ENCODE peak calls at places on chromosome 11, in four cellular contexts. G is endothelial cell of umbilical vein, Z is sigmoid colon, D is GM23248. H is an unnamed sample. For H3K4me1, the result is how much of the 10 kb centered on the place peaks cover.

GRCh38 chr11:42239102-42239501 is 779.6 kb upstream of the LRRC4C start:
- DNase-seq in G (no peak), Z (peak), D (peak), H (no peak)

GRCh38 chr11:105137286-105137685 is 2.3 kb downstream of the CARD18 start:
- DNase-seq in G (peak), Z (no peak), D (no peak), H (no peak)

GRCh38 chr11:59898652-59899051 is 20.1 kb downstream of the OOSP3 start:
- DNase-seq in G (no peak), Z (no peak), D (no peak), H (no peak)

GRCh38 chr11:73380897-73381410 is 4.8 kb downstream of the RELT start:
- DNase-seq in G (no peak), Z (no peak), D (no peak), H (no peak)

GRCh38 chr11:75714211-75714610 is 3.4 kb upstream of the MOGAT2 start:
- DNase-seq in G (no peak), Z (no peak), D (no peak), H (no peak)

GRCh38 chr11:67054851-67055523 is 1.7 kb upstream of the RHOD start:
- DNase-seq in G (peak), Z (no peak), D (peak), H (peak)

GRCh38 chr11:2995893-2996554 is 3.9 kb upstream of the NAP1L4 start:
- DNase-seq in G (no peak), Z (peak), D (no peak), H (no peak)

GRCh38 chr11:8282621-8283509 is 19.2 kb upstream of the LMO1 start:
- DNase-seq in G (no peak), Z (peak), D (no peak), H (no peak)

GRCh38 chr11:78227906-78228305 is 39.2 kb downstream of the USP35 start:
- DNase-seq in G (no peak), Z (no peak), D (no peak), H (no peak)

GRCh38 chr11:24524156-24524555 is 27.3 kb downstream of the LUZP2 start:
- DNase-seq in G (no peak), Z (no peak), D (no peak), H (no peak)

GRCh38 chr11:71248251-71248570 is 4.2 kb downstream of the SHANK2 start:
- DNase-seq in G (no peak), Z (peak), D (no peak), H (no peak)

GRCh38 chr11:108498816-108499408 is 728 bp upstream of the POGLUT3 start:
- DNase-seq in G (no peak), Z (peak), D (no peak), H (no peak)

GRCh38 chr11:123180574-123180973 is 14.5 kb downstream of the CLMP start:
- DNase-seq in G (no peak), Z (peak), D (peak), H (no peak)

GRCh38 chr11:59716051-59716450 is 2.4 kb upstream of the OR10V1 start:
- DNase-seq in G (no peak), Z (no peak), D (no peak), H (no peak)

GRCh38 chr11:43987384-43988039 is 45.1 kb downstream of the C11orf96 start:
- DNase-seq in G (peak), Z (peak), D (peak), H (peak)

GRCh38 chr11:94635072-94635471 is 67.9 kb downstream of the PIWIL4 start:
- DNase-seq in G (no peak), Z (no peak), D (no peak), H (no peak)

GRCh38 chr11:35387341-35387982 is 31.9 kb downstream of the SLC1A2 start:
- DNase-seq in G (no peak), Z (no peak), D (no peak), H (no peak)

GRCh38 chr11:60377737-60378136 is 595 bp upstream of the MS4A7 start:
- DNase-seq in G (no peak), Z (peak), D (no peak), H (peak)

GRCh38 chr11:12800032-12800671 is 125.9 kb downstream of the TEAD1 start:
- DNase-seq in G (peak), Z (no peak), D (peak), H (peak)

GRCh38 chr11:91248199-91248807 is 976.3 kb upstream of the FAT3 start:
- DNase-seq in G (peak), Z (no peak), D (peak), H (no peak)

GRCh38 chr11:6615046-6615445 is 3.0 kb upstream of the TAF10 start:
- DNase-seq in G (no peak), Z (peak), D (no peak), H (no peak)

GRCh38 chr11:6614446-6614845 is 2.4 kb upstream of the TAF10 start:
- DNase-seq in G (no peak), Z (peak), D (no peak), H (no peak)

GRCh38 chr11:6612816-6613136 is 760 bp upstream of the TAF10 start:
- DNase-seq in G (no peak), Z (no peak), D (no peak), H (no peak)

GRCh38 chr11:6612008-6612815 is at the start of gene TAF10:
- DNase-seq in G (peak), Z (peak), D (peak), H (peak)

GRCh38 chr11:6613496-6613895 is 1.5 kb upstream of the TAF10 start:
- DNase-seq in G (no peak), Z (no peak), D (no peak), H (no peak)
- H3K4me1 ChIP-seq in G (half or more), Z (half or more), D (under half), H (under half)

GRCh38 chr11:86463120-86463519 is 88.4 kb downstream of the CCDC81 start:
- DNase-seq in G (no peak), Z (no peak), D (no peak), H (no peak)

GRCh38 chr11:86464509-86465221 is 90.0 kb downstream of the CCDC81 start:
- DNase-seq in G (no peak), Z (no peak), D (no peak), H (no peak)

GRCh38 chr11:86461892-86462291 is 87.2 kb downstream of the CCDC81 start:
- DNase-seq in G (no peak), Z (no peak), D (no peak), H (no peak)

GRCh38 chr11:86460461-86461404 is 86.0 kb downstream of the CCDC81 start:
- DNase-seq in G (peak), Z (no peak), D (peak), H (no peak)

DNA sequence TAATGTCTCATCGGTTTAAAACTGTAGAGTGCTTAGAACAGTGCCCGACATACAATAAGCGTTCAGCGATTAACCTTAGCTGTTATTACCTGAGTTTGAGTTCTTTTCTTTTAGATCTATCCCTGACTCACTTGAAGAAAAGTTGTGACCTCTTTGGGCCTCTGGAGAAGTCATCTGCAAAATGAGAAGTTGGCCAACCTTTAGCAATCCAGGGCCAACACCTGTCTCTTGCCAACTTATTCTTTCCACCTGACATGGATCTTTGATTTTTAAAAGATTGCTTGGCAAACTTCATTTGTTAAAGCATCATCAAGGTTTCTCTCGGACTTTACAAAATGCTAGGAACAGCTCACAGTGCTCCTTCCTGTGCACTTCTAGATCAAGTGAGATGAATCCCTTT is 89.3 kb downstream of the CCDC81 start:
- DNase-seq in G (no peak), Z (no peak), D (no peak), H (no peak)
- H3K4me1 ChIP-seq in G (under half), Z (under half), D (under half), H (under half)

DNA sequence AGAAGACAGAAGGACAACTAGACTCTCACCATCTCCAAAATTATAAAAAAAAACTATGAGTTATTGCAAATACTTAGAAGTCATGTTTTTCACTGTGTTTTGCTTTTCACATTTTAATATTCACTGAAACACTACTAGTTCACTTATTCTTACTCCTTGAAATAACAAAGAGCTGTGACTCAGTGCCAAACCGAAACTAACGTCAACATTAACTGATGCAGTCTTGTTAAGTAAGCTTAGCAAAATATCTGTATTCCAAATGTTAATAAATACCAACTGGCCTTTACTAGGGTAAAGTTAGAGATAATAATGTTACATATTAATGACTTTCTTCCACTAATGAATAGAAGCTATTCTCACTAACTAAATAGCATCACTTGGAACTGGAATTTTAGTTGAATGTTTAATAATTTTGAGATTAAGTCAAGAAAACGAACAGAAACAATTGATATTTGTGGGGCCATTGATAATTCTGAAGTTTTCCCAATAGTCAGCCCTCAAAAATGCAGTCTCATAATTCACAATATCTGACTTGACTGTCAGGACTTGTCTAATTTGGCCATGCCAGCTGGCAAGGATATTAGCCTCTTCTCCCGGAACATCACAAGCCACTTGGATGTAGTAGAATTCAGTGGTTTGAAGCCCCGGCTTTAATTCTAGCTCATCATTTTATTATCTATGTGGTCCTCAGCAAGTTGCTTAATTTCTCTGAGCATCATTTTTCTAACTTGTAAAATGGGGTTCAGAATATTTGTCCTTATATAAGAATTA is 230.1 kb upstream of the DDI1 start:
- DNase-seq in G (peak), Z (no peak), D (peak), H (no peak)
- H3K4me1 ChIP-seq in G (under half), Z (under half), D (under half), H (under half)

GRCh38 chr11:111363985-111364384 is 15.1 kb downstream of the POU2AF1 start:
- DNase-seq in G (no peak), Z (no peak), D (no peak), H (no peak)
- H3K4me1 ChIP-seq in G (under half), Z (under half), D (under half), H (under half)

GRCh38 chr11:47332303-47332711 is 20.2 kb downstream of the MYBPC3 start:
- DNase-seq in G (no peak), Z (no peak), D (no peak), H (no peak)

GRCh38 chr11:47330002-47330911 is 22.2 kb downstream of the MYBPC3 start:
- DNase-seq in G (peak), Z (no peak), D (peak), H (no peak)

GRCh38 chr11:47333526-47333845 is 19.0 kb downstream of the MYBPC3 start:
- DNase-seq in G (no peak), Z (no peak), D (no peak), H (no peak)

GRCh38 chr11:47332791-47333525 is 19.5 kb downstream of the MYBPC3 start:
- DNase-seq in G (no peak), Z (no peak), D (no peak), H (no peak)

DNA sequence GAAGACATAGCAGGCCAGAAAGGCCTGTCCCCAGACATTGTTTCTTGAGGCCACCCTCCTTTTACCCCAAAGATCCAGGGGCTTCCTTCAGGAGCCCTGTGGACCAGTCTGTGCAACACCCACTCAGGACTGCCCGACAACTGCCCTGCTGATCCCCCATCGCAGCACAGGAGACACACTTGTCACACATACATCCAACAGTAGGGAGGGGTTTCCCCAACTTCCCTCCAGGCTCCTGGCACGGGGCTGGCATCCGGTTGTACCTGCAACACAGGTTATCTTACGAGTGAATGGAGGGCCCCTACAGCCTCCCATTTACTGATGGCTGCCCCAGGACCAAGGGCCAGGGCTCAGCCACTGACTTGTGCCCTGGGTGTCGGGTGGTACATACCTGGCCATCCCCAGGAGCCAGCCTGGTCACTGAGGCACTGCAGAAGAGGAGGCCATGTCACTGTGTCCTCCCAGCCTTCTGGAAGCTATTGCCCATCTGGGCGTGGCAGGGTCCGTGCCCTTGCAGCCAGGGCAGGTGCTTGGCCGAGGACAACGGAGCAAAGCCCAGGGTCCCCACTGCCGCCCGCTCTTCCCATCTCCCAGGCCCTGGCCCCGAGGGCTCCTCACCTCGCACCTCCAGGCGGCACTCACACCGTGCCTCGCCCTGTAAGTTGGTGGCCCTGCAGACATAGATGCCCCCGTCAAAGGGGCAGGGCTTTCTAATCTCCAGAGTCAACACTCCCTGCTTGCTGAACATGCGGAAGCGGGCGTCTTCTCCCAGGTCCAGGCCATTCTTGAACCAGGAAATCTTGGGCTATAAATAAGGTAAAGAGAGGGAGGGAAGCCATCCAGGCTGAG is 20.8 kb downstream of the MYBPC3 start:
- DNase-seq in G (no peak), Z (no peak), D (no peak), H (no peak)
- H3K4me1 ChIP-seq in G (under half), Z (under half), D (under half), H (under half)

GRCh38 chr11:47994417-47994816 is 14.1 kb downstream of the PTPRJ start:
- DNase-seq in G (no peak), Z (no peak), D (no peak), H (no peak)

GRCh38 chr11:47991894-47992293 is 11.5 kb downstream of the PTPRJ start:
- DNase-seq in G (no peak), Z (no peak), D (no peak), H (no peak)

GRCh38 chr11:47992959-47993820 is 12.8 kb downstream of the PTPRJ start:
- DNase-seq in G (peak), Z (no peak), D (peak), H (no peak)

GRCh38 chr11:47989779-47990178 is 9.4 kb downstream of the PTPRJ start:
- DNase-seq in G (no peak), Z (no peak), D (no peak), H (no peak)

DNA sequence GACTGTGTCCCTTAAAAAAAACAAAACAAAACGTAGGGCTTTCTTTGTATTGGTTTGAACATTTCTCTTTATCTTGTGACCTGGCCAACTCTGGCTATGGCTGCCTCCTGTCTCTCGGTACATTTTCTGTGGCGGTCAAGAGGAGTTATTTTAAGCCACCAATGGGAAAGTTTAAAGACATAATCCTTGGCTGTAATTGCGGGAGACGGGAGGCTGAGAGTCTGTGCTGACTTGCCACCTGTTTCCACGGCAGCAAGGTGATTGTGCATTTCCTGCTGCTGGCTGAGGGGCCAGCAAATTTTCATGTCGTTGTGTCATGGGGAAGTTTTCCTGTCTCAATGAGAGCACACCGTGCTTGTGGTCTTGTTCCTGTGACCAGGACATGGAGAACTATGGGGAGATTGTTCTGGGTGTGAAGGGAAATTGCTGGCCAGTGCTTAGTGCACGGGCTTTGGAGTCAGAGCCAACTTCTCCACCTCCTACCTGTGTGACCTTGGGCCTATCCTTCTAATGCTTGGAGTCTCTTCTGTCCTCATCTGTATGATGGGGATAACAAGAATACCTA is 11.0 kb downstream of the PTPRJ start:
- DNase-seq in G (peak), Z (no peak), D (no peak), H (peak)
- H3K4me1 ChIP-seq in G (under half), Z (under half), D (under half), H (under half)

GRCh38 chr11:114215428-114215827 is 80.8 kb upstream of the NNMT start:
- DNase-seq in G (no peak), Z (no peak), D (no peak), H (no peak)
- H3K4me1 ChIP-seq in G (under half), Z (half or more), D (under half), H (under half)

GRCh38 chr11:69870772-69871171 is 51.6 kb upstream of the FGF3 start:
- DNase-seq in G (no peak), Z (peak), D (no peak), H (no peak)
- H3K4me1 ChIP-seq in G (under half), Z (under half), D (under half), H (under half)

GRCh38 chr11:68340003-68340767 is 27.8 kb downstream of the LRP5 start:
- DNase-seq in G (no peak), Z (no peak), D (no peak), H (no peak)
- H3K4me1 ChIP-seq in G (under half), Z (half or more), D (under half), H (under half)

GRCh38 chr11:117201906-117202305 is 2.7 kb downstream of the TAGLN start:
- DNase-seq in G (no peak), Z (no peak), D (peak), H (no peak)
- H3K4me1 ChIP-seq in G (under half), Z (half or more), D (under half), H (under half)